ENCODE peak calls at places on chromosome 22, in six cellular contexts. One of them, this sample, is unnamed.

GRCh38 chr22:30830907-30831306 is 136.2 kb downstream of the OSBP2 start:
- DNase-seq in mucosa of descending colon: no peak
- DNase-seq in NB4: no peak
- DNase-seq in heart right ventricle: no peak
- DNase-seq in endothelial cell of umbilical vein: peak
- DNase-seq in tibial nerve: no peak
- DNase-seq in this sample: peak

GRCh38 chr22:21975273-21975672 is 7.3 kb downstream of the TOP3B start:
- DNase-seq in mucosa of descending colon: peak
- DNase-seq in NB4: no peak
- DNase-seq in heart right ventricle: no peak
- DNase-seq in endothelial cell of umbilical vein: no peak
- DNase-seq in tibial nerve: no peak
- DNase-seq in this sample: no peak

GRCh38 chr22:29859976-29860766 is 22.1 kb upstream of the ASCC2 start:
- DNase-seq in mucosa of descending colon: no peak
- DNase-seq in NB4: peak
- DNase-seq in heart right ventricle: no peak
- DNase-seq in endothelial cell of umbilical vein: no peak
- DNase-seq in tibial nerve: no peak
- DNase-seq in this sample: no peak

GRCh38 chr22:49076300-49077035 is 751.2 kb downstream of the BRD1 start:
- DNase-seq in mucosa of descending colon: no peak
- DNase-seq in NB4: no peak
- DNase-seq in heart right ventricle: no peak
- DNase-seq in endothelial cell of umbilical vein: no peak
- DNase-seq in tibial nerve: no peak
- DNase-seq in this sample: no peak

GRCh38 chr22:33328789-33329296 is 270.7 kb upstream of the SYN3 start:
- DNase-seq in mucosa of descending colon: no peak
- DNase-seq in NB4: peak
- DNase-seq in heart right ventricle: no peak
- DNase-seq in endothelial cell of umbilical vein: no peak
- DNase-seq in tibial nerve: no peak
- DNase-seq in this sample: no peak

GRCh38 chr22:32532819-32533128 is 58.2 kb downstream of the FBXO7 start:
- DNase-seq in mucosa of descending colon: no peak
- DNase-seq in NB4: no peak
- DNase-seq in heart right ventricle: no peak
- DNase-seq in endothelial cell of umbilical vein: no peak
- DNase-seq in tibial nerve: no peak
- DNase-seq in this sample: no peak

GRCh38 chr22:36052505-36052941 is 23.9 kb upstream of the RBFOX2 start:
- DNase-seq in mucosa of descending colon: no peak
- DNase-seq in NB4: peak
- DNase-seq in heart right ventricle: no peak
- DNase-seq in endothelial cell of umbilical vein: no peak
- DNase-seq in tibial nerve: no peak
- DNase-seq in this sample: no peak

GRCh38 chr22:42613869-42614268 is 814 bp downstream of the POLDIP3 start:
- DNase-seq in mucosa of descending colon: no peak
- DNase-seq in NB4: peak
- DNase-seq in heart right ventricle: no peak
- DNase-seq in endothelial cell of umbilical vein: no peak
- DNase-seq in tibial nerve: no peak
- DNase-seq in this sample: no peak

GRCh38 chr22:30609260-30610185 is 2.5 kb downstream of the TCN2 start:
- DNase-seq in mucosa of descending colon: peak
- DNase-seq in NB4: peak
- DNase-seq in heart right ventricle: no peak
- DNase-seq in endothelial cell of umbilical vein: peak
- DNase-seq in tibial nerve: no peak
- DNase-seq in this sample: no peak

GRCh38 chr22:22883090-22883727 is 4.4 kb upstream of the IGLL5 start:
- DNase-seq in mucosa of descending colon: no peak
- DNase-seq in NB4: no peak
- DNase-seq in heart right ventricle: no peak
- DNase-seq in endothelial cell of umbilical vein: no peak
- DNase-seq in tibial nerve: no peak
- DNase-seq in this sample: no peak

GRCh38 chr22:48993655-48994054 is 834.0 kb downstream of the BRD1 start:
- DNase-seq in mucosa of descending colon: no peak
- DNase-seq in NB4: no peak
- DNase-seq in heart right ventricle: no peak
- DNase-seq in endothelial cell of umbilical vein: no peak
- DNase-seq in tibial nerve: no peak
- DNase-seq in this sample: no peak

GRCh38 chr22:33861216-33861875 is 58.9 kb downstream of the LARGE1 start:
- DNase-seq in mucosa of descending colon: no peak
- DNase-seq in NB4: peak
- DNase-seq in heart right ventricle: no peak
- DNase-seq in endothelial cell of umbilical vein: no peak
- DNase-seq in tibial nerve: no peak
- DNase-seq in this sample: no peak

GRCh38 chr22:50540352-50540751 is 5.3 kb upstream of the KLHDC7B start:
- DNase-seq in mucosa of descending colon: no peak
- DNase-seq in NB4: no peak
- DNase-seq in heart right ventricle: no peak
- DNase-seq in endothelial cell of umbilical vein: no peak
- DNase-seq in tibial nerve: no peak
- DNase-seq in this sample: no peak

GRCh38 chr22:24503137-24503850 is 8.2 kb downstream of the UPB1 start:
- DNase-seq in mucosa of descending colon: no peak
- DNase-seq in NB4: peak
- DNase-seq in heart right ventricle: peak
- DNase-seq in endothelial cell of umbilical vein: peak
- DNase-seq in tibial nerve: no peak
- DNase-seq in this sample: no peak

GRCh38 chr22:42856179-42856864 is 751 bp downstream of the ARFGAP3 start:
- DNase-seq in mucosa of descending colon: peak
- DNase-seq in NB4: peak
- DNase-seq in heart right ventricle: peak
- DNase-seq in endothelial cell of umbilical vein: peak
- DNase-seq in tibial nerve: no peak
- DNase-seq in this sample: no peak

GRCh38 chr22:49789289-49790141 is 38.2 kb downstream of the BRD1 start:
- DNase-seq in mucosa of descending colon: peak
- DNase-seq in NB4: peak
- DNase-seq in heart right ventricle: peak
- DNase-seq in endothelial cell of umbilical vein: no peak
- DNase-seq in tibial nerve: peak
- DNase-seq in this sample: no peak

GRCh38 chr22:45504703-45505341 is 2.1 kb downstream of the FBLN1 start:
- DNase-seq in mucosa of descending colon: no peak
- DNase-seq in NB4: peak
- DNase-seq in heart right ventricle: peak
- DNase-seq in endothelial cell of umbilical vein: peak
- DNase-seq in tibial nerve: no peak
- DNase-seq in this sample: no peak

GRCh38 chr22:33477131-33478111 is 419.2 kb upstream of the SYN3 start:
- DNase-seq in mucosa of descending colon: no peak
- DNase-seq in NB4: no peak
- DNase-seq in heart right ventricle: no peak
- DNase-seq in endothelial cell of umbilical vein: no peak
- DNase-seq in tibial nerve: no peak
- DNase-seq in this sample: no peak

GRCh38 chr22:49329636-49330035 is 498.0 kb downstream of the BRD1 start:
- DNase-seq in mucosa of descending colon: no peak
- DNase-seq in NB4: no peak
- DNase-seq in heart right ventricle: no peak
- DNase-seq in endothelial cell of umbilical vein: no peak
- DNase-seq in tibial nerve: no peak
- DNase-seq in this sample: no peak

GRCh38 chr22:35476341-35476740 is 64.3 kb upstream of the RASD2 start:
- DNase-seq in mucosa of descending colon: no peak
- DNase-seq in NB4: no peak
- DNase-seq in heart right ventricle: no peak
- DNase-seq in endothelial cell of umbilical vein: no peak
- DNase-seq in tibial nerve: no peak
- DNase-seq in this sample: no peak

GRCh38 chr22:37675930-37676571 is 615 bp downstream of the LGALS1 start:
- DNase-seq in mucosa of descending colon: peak
- DNase-seq in NB4: peak
- DNase-seq in heart right ventricle: peak
- DNase-seq in endothelial cell of umbilical vein: peak
- DNase-seq in tibial nerve: no peak
- DNase-seq in this sample: no peak
- H3K4me3 ChIP-seq in mucosa of descending colon: peak
- H3K4me3 ChIP-seq in NB4: peak
- H3K4me3 ChIP-seq in heart right ventricle: peak
- H3K4me3 ChIP-seq in endothelial cell of umbilical vein: peak
- H3K4me3 ChIP-seq in tibial nerve: peak
- H3K4me3 ChIP-seq in this sample: no peak

DNA sequence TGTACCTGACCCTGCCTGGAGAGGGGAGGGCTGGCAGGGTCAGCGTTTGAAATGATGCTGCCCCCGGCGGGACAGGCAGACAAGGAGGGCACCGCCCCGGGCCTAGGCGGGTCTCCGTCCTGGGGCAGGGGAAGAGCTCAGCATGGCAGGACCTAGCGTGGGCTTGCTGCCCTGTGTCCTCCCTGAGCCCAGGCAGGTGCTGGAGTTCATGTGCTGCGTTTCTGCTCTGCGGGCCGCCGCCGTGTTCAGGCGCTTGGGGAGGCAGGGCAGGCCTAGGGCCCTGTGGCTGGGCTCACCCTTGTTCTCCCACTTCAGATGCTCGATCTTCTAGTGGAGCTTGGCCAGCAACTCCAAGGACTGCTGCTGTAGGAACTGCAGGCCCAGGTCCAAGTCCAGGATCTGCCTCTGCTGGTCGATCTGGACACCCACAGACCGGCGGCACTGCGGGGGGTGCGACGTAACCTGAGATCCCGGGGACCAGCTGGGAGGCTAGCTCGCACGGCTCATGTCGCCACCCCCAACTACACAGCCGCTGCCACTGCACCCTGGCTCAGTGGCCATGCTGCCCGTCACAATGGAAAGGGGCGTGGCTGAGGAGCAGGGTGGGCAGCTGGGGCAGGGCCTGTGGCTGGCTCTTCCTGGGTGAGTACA is 84.4 kb downstream of the MED15 start:
- DNase-seq in mucosa of descending colon: no peak
- DNase-seq in NB4: no peak
- DNase-seq in heart right ventricle: no peak
- DNase-seq in endothelial cell of umbilical vein: no peak
- DNase-seq in tibial nerve: no peak
- DNase-seq in this sample: no peak
- TF ChIP-seq CTCF in mucosa of descending colon: no peak
- TF ChIP-seq CTCF in NB4: no peak
- TF ChIP-seq CTCF in heart right ventricle: no peak
- TF ChIP-seq CTCF in endothelial cell of umbilical vein: no peak
- TF ChIP-seq CTCF in tibial nerve: no peak
- TF ChIP-seq CTCF in this sample: no peak

DNA sequence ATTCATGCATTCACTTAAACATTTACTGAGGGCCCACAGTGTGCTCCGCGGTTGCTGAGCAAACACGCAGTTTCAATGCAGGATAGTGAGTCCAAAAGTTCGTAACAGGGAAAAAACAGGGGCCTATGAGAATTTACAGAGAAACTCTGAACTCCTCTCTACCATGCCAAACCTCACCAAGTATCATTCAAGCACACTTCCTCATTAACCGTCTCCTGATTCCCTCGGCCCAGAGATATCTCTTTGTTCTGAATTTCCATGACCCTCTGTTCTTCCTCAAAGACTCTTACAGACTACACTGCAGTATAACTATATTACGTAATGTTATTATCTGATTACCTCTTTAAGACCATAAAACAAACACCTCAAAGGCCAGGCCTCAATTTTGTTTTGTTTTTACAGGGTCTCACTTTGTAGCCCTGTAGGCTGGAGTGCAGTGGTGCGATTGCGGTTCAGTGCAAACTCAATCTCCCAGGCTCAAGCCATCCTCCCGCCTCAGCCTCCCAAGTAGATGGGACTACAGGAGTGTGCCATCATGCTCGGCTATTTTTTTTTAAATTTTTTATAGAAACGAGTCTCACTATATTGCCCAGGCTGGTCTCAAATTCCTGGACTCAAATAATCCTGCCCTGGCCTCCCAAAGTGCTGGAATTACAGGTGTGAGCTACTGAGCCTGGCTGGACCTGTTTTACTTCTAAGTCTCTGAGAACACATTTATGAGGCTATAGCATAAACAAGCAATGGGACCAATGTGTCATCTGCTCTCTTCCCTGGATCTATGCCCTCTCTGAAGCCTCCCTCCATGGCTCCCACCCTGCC is 3.6 kb downstream of the HPS4 start:
- DNase-seq in mucosa of descending colon: no peak
- DNase-seq in NB4: peak
- DNase-seq in heart right ventricle: no peak
- DNase-seq in endothelial cell of umbilical vein: no peak
- DNase-seq in tibial nerve: no peak
- DNase-seq in this sample: peak
- H3K4me3 ChIP-seq in mucosa of descending colon: no peak
- H3K4me3 ChIP-seq in NB4: peak
- H3K4me3 ChIP-seq in heart right ventricle: no peak
- H3K4me3 ChIP-seq in endothelial cell of umbilical vein: no peak
- H3K4me3 ChIP-seq in tibial nerve: peak
- H3K4me3 ChIP-seq in this sample: peak

GRCh38 chr22:43881091-43882061 is 10.4 kb downstream of the PNPLA5 start:
- DNase-seq in mucosa of descending colon: peak
- DNase-seq in NB4: no peak
- DNase-seq in heart right ventricle: no peak
- DNase-seq in endothelial cell of umbilical vein: no peak
- DNase-seq in tibial nerve: no peak
- DNase-seq in this sample: no peak

GRCh38 chr22:43882122-43882767 is 9.6 kb downstream of the PNPLA5 start:
- DNase-seq in mucosa of descending colon: peak
- DNase-seq in NB4: no peak
- DNase-seq in heart right ventricle: no peak
- DNase-seq in endothelial cell of umbilical vein: no peak
- DNase-seq in tibial nerve: no peak
- DNase-seq in this sample: no peak

GRCh38 chr22:43884600-43885318 is 7.1 kb downstream of the PNPLA5 start:
- DNase-seq in mucosa of descending colon: peak
- DNase-seq in NB4: peak
- DNase-seq in heart right ventricle: peak
- DNase-seq in endothelial cell of umbilical vein: peak
- DNase-seq in tibial nerve: peak
- DNase-seq in this sample: no peak

GRCh38 chr22:43883719-43884415 is 7.9 kb downstream of the PNPLA5 start:
- DNase-seq in mucosa of descending colon: peak
- DNase-seq in NB4: no peak
- DNase-seq in heart right ventricle: no peak
- DNase-seq in endothelial cell of umbilical vein: no peak
- DNase-seq in tibial nerve: no peak
- DNase-seq in this sample: no peak

GRCh38 chr22:43883012-43883661 is 8.7 kb downstream of the PNPLA5 start:
- DNase-seq in mucosa of descending colon: peak
- DNase-seq in NB4: peak
- DNase-seq in heart right ventricle: no peak
- DNase-seq in endothelial cell of umbilical vein: peak
- DNase-seq in tibial nerve: no peak
- DNase-seq in this sample: peak
- TF ChIP-seq CTCF in mucosa of descending colon: no peak
- TF ChIP-seq CTCF in NB4: peak
- TF ChIP-seq CTCF in heart right ventricle: peak
- TF ChIP-seq CTCF in endothelial cell of umbilical vein: peak
- TF ChIP-seq CTCF in tibial nerve: no peak
- TF ChIP-seq CTCF in this sample: peak

DNA sequence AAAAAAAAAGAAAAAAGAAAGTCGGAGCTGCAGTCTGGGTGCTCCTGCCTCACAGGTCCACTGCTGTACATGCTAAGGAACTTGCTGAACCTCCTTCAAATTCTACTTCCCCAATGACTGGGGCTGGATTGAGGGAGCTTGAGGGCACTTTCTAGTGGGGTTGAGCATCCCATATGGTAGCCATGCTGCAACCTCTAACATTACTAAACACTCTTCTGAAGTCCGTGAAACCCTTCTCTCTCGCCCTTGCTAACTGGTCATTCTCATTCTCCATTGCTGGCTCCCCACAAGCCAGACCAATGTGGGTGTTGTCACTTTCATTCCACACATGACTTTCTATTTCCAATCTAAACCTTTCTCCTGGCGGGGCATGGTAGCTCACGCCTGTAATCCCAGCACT is 1.2 kb downstream of the ESS2 start:
- DNase-seq in mucosa of descending colon: no peak
- DNase-seq in NB4: no peak
- DNase-seq in heart right ventricle: no peak
- DNase-seq in endothelial cell of umbilical vein: no peak
- DNase-seq in tibial nerve: no peak
- DNase-seq in this sample: no peak
- H3K4me3 ChIP-seq in mucosa of descending colon: no peak
- H3K4me3 ChIP-seq in NB4: peak
- H3K4me3 ChIP-seq in heart right ventricle: peak
- H3K4me3 ChIP-seq in endothelial cell of umbilical vein: no peak
- H3K4me3 ChIP-seq in tibial nerve: peak
- H3K4me3 ChIP-seq in this sample: peak